ENCODE peak calls at places on chromosomes 4 and X, in five cellular contexts. D, K, I, Q and Y are unnamed samples.

GRCh38 chr4:89048906-89049601 is 7.9 kb downstream of the FAM13A start:
- DNase-seq in D (no peak), K (no peak), I (no peak), Q (no peak), Y (no peak)

GRCh38 chrX:87732133-87732532 is 214.5 kb downstream of the KLHL4 start:
- DNase-seq in D (peak; percentile 41), K (no peak), I (no peak), Q (no peak), Y (no peak)

GRCh38 chr4:61918507-61919462 is 718.7 kb downstream of the ADGRL3 start:
- DNase-seq in D (no peak), K (no peak), I (no peak), Q (no peak), Y (no peak)

GRCh38 chrX:3962511-3963350 is 249.3 kb upstream of the PRKX start:
- DNase-seq in D (peak; percentile 45), K (no peak), I (peak; percentile 7), Q (no peak), Y (no peak)

GRCh38 chr4:11470709-11471441 is 42.2 kb upstream of the HS3ST1 start:
- DNase-seq in D (no peak), K (no peak), I (no peak), Q (no peak), Y (no peak)

GRCh38 chr4:135371137-135371536 is 1169.5 kb upstream of the PABPC4L start:
- DNase-seq in D (no peak), K (no peak), I (no peak), Q (no peak), Y (no peak)

GRCh38 chr4:11635336-11635735 is 206.6 kb upstream of the HS3ST1 start:
- DNase-seq in D (no peak), K (no peak), I (no peak), Q (no peak), Y (no peak)

GRCh38 chrX:30875957-30876356 is 13.1 kb downstream of the TAB3 start:
- DNase-seq in D (no peak), K (no peak), I (no peak), Q (no peak), Y (no peak)

GRCh38 chr4:94801016-94801415 is 43.3 kb downstream of the BMPR1B start:
- DNase-seq in D (no peak), K (no peak), I (no peak), Q (no peak), Y (no peak)

GRCh38 chr4:81380364-81380853 is 91.3 kb downstream of the RASGEF1B start:
- DNase-seq in D (no peak), K (no peak), I (no peak), Q (no peak), Y (no peak)

GRCh38 chr4:79025170-79025569 is 85.9 kb upstream of the PAQR3 start:
- DNase-seq in D (no peak), K (no peak), I (peak; percentile 34), Q (no peak), Y (no peak)

GRCh38 chrX:46574337-46574940 is 874 bp downstream of the CHST7 start:
- DNase-seq in D (no peak), K (no peak), I (no peak), Q (peak; percentile 57), Y (no peak)

GRCh38 chr4:136495076-136495475 is 1037.2 kb downstream of the PCDH18 start:
- DNase-seq in D (no peak), K (no peak), I (no peak), Q (no peak), Y (no peak)

GRCh38 chrX:51332188-51332942 is at the start of gene NUDT10:
- DNase-seq in D (peak; percentile 86), K (peak; percentile 30), I (peak; percentile 16), Q (no peak), Y (peak; percentile 44)

GRCh38 chrX:48458711-48459110 is 11.3 kb downstream of the SLC38A5 start:
- DNase-seq in D (no peak), K (peak; percentile 53), I (no peak), Q (no peak), Y (no peak)

GRCh38 chr4:118281611-118282442 is 71.0 kb downstream of the PRSS12 start:
- DNase-seq in D (peak; percentile 17), K (no peak), I (no peak), Q (no peak), Y (no peak)

GRCh38 chrX:119359618-119360382 is 39.3 kb upstream of the SLC25A43 start:
- DNase-seq in D (no peak), K (no peak), I (no peak), Q (no peak), Y (no peak)

DNA sequence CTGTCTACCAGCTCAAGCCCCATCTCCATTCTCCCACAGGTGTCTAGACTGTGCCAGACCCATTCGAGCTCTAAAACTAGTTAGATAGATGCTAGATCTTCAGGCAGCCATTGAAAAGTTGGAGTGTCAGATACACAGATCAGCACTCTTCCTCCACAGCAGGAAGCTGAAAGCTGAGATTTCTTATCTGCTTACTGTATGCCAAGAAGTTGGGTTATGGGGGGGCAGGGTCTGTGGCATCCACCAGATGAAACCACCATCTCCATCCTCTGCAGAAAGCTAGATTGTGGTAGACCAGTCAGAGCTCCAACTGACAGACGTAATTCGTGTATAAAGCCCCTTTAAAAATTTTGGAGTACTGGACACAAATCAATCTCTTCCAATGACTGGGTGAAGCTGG is 54.8 kb downstream of the ADAM29 start:
- DNase-seq in D (no peak), K (no peak), I (no peak), Q (no peak), Y (no peak)
- H3K4me3 ChIP-seq in D (no peak overlapping the region), K (no peak overlapping the region), I (no peak overlapping the region), Q (no peak overlapping the region), Y (no peak overlapping the region)

DNA sequence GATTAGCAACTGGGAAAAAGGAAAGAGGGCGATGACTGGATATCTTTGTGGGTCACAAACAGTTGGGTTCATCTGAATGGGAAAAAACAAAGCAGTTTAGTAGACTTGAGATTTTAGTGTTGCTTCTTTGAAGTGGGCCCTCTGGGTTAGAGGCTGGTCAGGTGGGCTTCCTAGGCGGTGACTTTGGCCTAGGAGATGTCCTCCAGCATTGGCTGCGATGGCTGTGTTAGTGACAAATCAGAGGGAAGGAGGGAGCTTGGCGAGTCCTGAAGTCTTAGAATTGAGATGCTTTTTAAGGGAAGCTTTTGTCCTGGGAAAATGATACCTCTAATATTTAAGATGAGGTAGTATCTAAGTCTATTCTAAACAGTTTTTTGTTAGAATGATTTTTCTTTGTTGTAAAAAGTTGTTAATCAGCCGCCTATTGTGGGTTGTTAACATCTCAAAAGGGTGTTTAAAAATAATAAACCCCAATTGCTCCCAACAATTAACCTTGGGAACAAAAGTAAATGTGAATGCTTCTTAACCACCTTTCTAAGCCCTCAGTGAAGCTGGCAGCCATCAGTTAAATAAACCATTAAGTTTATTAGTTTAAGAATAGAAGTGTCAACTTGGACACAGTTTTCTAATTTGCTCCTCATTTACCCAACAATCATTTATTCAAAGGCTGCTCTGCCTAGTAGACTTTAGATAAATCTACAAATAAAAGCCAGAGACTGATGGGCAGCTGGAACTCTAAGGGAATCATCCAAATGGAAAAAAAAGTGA is 31.7 kb downstream of the DLG3 start:
- DNase-seq in D (no peak), K (no peak), I (no peak), Q (no peak), Y (no peak)
- H3K27ac ChIP-seq in D (peak overlapping the region; percentile 86), K (peak overlapping the region; percentile 87), I (peak overlapping the region; percentile 63), Q (no peak overlapping the region), Y (no peak overlapping the region)

GRCh38 chr4:1082215-1083182 is 30.9 kb downstream of the RNF212 start:
- DNase-seq in D (no peak), K (peak; percentile 26), I (peak; percentile 92), Q (no peak), Y (no peak)

GRCh38 chr4:1080432-1080831 is 32.9 kb downstream of the RNF212 start:
- DNase-seq in D (no peak), K (no peak), I (no peak), Q (no peak), Y (no peak)

GRCh38 chr4:1079711-1080265 is 33.6 kb downstream of the RNF212 start:
- DNase-seq in D (no peak), K (no peak), I (no peak), Q (no peak), Y (no peak)

GRCh38 chr4:1080961-1081688 is 32.2 kb downstream of the RNF212 start:
- DNase-seq in D (no peak), K (no peak), I (no peak), Q (no peak), Y (no peak)

GRCh38 chr4:1081689-1082040 is 31.7 kb downstream of the RNF212 start:
- DNase-seq in D (no peak), K (no peak), I (no peak), Q (no peak), Y (no peak)
- H3K4me3 ChIP-seq in D (no peak overlapping the region), K (no peak overlapping the region), I (no peak overlapping the region), Q (no peak overlapping the region), Y (no peak overlapping the region)

GRCh38 chr4:3365871-3366842 is 73.3 kb downstream of the RGS12 start:
- DNase-seq in D (no peak), K (no peak), I (no peak), Q (no peak), Y (no peak)
- H3K27ac ChIP-seq in D (no peak overlapping the region), K (no peak overlapping the region), I (no peak overlapping the region), Q (no peak overlapping the region), Y (peak overlapping the region; percentile 55)